ENCODE peak calls at places on chromosome 21, in six cellular contexts. One of them, this sample, is unnamed.
A peak's percentile ranks its signal among the peaks of the same experiment; 100 is the strongest.

GRCh38 chr21:34520769-34521508 is 8.9 kb upstream of the KCNE1 start:
- DNase-seq in activated CD4-positive, alpha-beta T cell treated with anti-CD3 and anti-CD28 coated beads, Interleukin-2, amount 50 U/mL, for 4 hours: no peak
- DNase-seq in HTR-8/SVneo: no peak
- DNase-seq in NCI-H748 treated with DMSO at 0.1 percent for 48 hours: no peak
- DNase-seq in head of caudate nucleus: no peak
- DNase-seq in A549: no peak
- DNase-seq in this sample: no peak

GRCh38 chr21:46457801-46458314 is 833 bp upstream of the DIP2A start:
- DNase-seq in activated CD4-positive, alpha-beta T cell treated with anti-CD3 and anti-CD28 coated beads, Interleukin-2, amount 50 U/mL, for 4 hours: peak; percentile 6
- DNase-seq in HTR-8/SVneo: peak; percentile 22
- DNase-seq in NCI-H748 treated with DMSO at 0.1 percent for 48 hours: no peak
- DNase-seq in head of caudate nucleus: no peak
- DNase-seq in A549: peak; percentile 16
- DNase-seq in this sample: no peak

GRCh38 chr21:45200596-45201296 is 86.9 kb downstream of the POFUT2 start:
- DNase-seq in activated CD4-positive, alpha-beta T cell treated with anti-CD3 and anti-CD28 coated beads, Interleukin-2, amount 50 U/mL, for 4 hours: no peak
- DNase-seq in HTR-8/SVneo: no peak
- DNase-seq in NCI-H748 treated with DMSO at 0.1 percent for 48 hours: no peak
- DNase-seq in head of caudate nucleus: no peak
- DNase-seq in A549: no peak
- DNase-seq in this sample: no peak

GRCh38 chr21:28632718-28633408 is 359.8 kb downstream of the LTN1 start:
- DNase-seq in activated CD4-positive, alpha-beta T cell treated with anti-CD3 and anti-CD28 coated beads, Interleukin-2, amount 50 U/mL, for 4 hours: no peak
- DNase-seq in HTR-8/SVneo: peak; percentile 29
- DNase-seq in NCI-H748 treated with DMSO at 0.1 percent for 48 hours: no peak
- DNase-seq in head of caudate nucleus: no peak
- DNase-seq in A549: no peak
- DNase-seq in this sample: no peak

GRCh38 chr21:35840197-35840799 is 220.0 kb downstream of the SETD4 start:
- DNase-seq in activated CD4-positive, alpha-beta T cell treated with anti-CD3 and anti-CD28 coated beads, Interleukin-2, amount 50 U/mL, for 4 hours: peak; percentile 34
- DNase-seq in HTR-8/SVneo: peak; percentile 59
- DNase-seq in NCI-H748 treated with DMSO at 0.1 percent for 48 hours: peak; percentile 66
- DNase-seq in head of caudate nucleus: peak; percentile 70
- DNase-seq in A549: peak; percentile 5
- DNase-seq in this sample: peak; percentile 79

GRCh38 chr21:44489962-44490361 is 34.7 kb downstream of the LRRC3 start:
- DNase-seq in activated CD4-positive, alpha-beta T cell treated with anti-CD3 and anti-CD28 coated beads, Interleukin-2, amount 50 U/mL, for 4 hours: no peak
- DNase-seq in HTR-8/SVneo: no peak
- DNase-seq in NCI-H748 treated with DMSO at 0.1 percent for 48 hours: no peak
- DNase-seq in head of caudate nucleus: no peak
- DNase-seq in A549: no peak
- DNase-seq in this sample: no peak

GRCh38 chr21:46063227-46063626 is 34.7 kb upstream of the COL6A2 start:
- DNase-seq in activated CD4-positive, alpha-beta T cell treated with anti-CD3 and anti-CD28 coated beads, Interleukin-2, amount 50 U/mL, for 4 hours: no peak
- DNase-seq in HTR-8/SVneo: no peak
- DNase-seq in NCI-H748 treated with DMSO at 0.1 percent for 48 hours: no peak
- DNase-seq in head of caudate nucleus: no peak
- DNase-seq in A549: no peak
- DNase-seq in this sample: no peak

GRCh38 chr21:42157606-42158310 is 61.2 kb upstream of the ABCG1 start:
- DNase-seq in activated CD4-positive, alpha-beta T cell treated with anti-CD3 and anti-CD28 coated beads, Interleukin-2, amount 50 U/mL, for 4 hours: no peak
- DNase-seq in HTR-8/SVneo: no peak
- DNase-seq in NCI-H748 treated with DMSO at 0.1 percent for 48 hours: no peak
- DNase-seq in head of caudate nucleus: no peak
- DNase-seq in A549: no peak
- DNase-seq in this sample: no peak

GRCh38 chr21:45524756-45525152 is 17.5 kb downstream of the SLC19A1 start:
- DNase-seq in activated CD4-positive, alpha-beta T cell treated with anti-CD3 and anti-CD28 coated beads, Interleukin-2, amount 50 U/mL, for 4 hours: no peak
- DNase-seq in HTR-8/SVneo: no peak
- DNase-seq in NCI-H748 treated with DMSO at 0.1 percent for 48 hours: no peak
- DNase-seq in head of caudate nucleus: no peak
- DNase-seq in A549: no peak
- DNase-seq in this sample: no peak

GRCh38 chr21:26124421-26124833 is 46.1 kb downstream of the APP start:
- DNase-seq in activated CD4-positive, alpha-beta T cell treated with anti-CD3 and anti-CD28 coated beads, Interleukin-2, amount 50 U/mL, for 4 hours: no peak
- DNase-seq in HTR-8/SVneo: no peak
- DNase-seq in NCI-H748 treated with DMSO at 0.1 percent for 48 hours: peak; percentile 31
- DNase-seq in head of caudate nucleus: no peak
- DNase-seq in A549: no peak
- DNase-seq in this sample: peak; percentile 32

GRCh38 chr21:42163511-42163863 is 55.5 kb upstream of the ABCG1 start:
- DNase-seq in activated CD4-positive, alpha-beta T cell treated with anti-CD3 and anti-CD28 coated beads, Interleukin-2, amount 50 U/mL, for 4 hours: no peak
- DNase-seq in HTR-8/SVneo: no peak
- DNase-seq in NCI-H748 treated with DMSO at 0.1 percent for 48 hours: no peak
- DNase-seq in head of caudate nucleus: peak; percentile 20
- DNase-seq in A549: no peak
- DNase-seq in this sample: no peak

GRCh38 chr21:34884346-34884929 is 164.7 kb downstream of the RUNX1 start:
- DNase-seq in activated CD4-positive, alpha-beta T cell treated with anti-CD3 and anti-CD28 coated beads, Interleukin-2, amount 50 U/mL, for 4 hours: no peak
- DNase-seq in HTR-8/SVneo: no peak
- DNase-seq in NCI-H748 treated with DMSO at 0.1 percent for 48 hours: no peak
- DNase-seq in head of caudate nucleus: no peak
- DNase-seq in A549: no peak
- DNase-seq in this sample: no peak

GRCh38 chr21:30984897-30985296 is 53.4 kb downstream of the KRTAP19-8 start:
- DNase-seq in activated CD4-positive, alpha-beta T cell treated with anti-CD3 and anti-CD28 coated beads, Interleukin-2, amount 50 U/mL, for 4 hours: no peak
- DNase-seq in HTR-8/SVneo: no peak
- DNase-seq in NCI-H748 treated with DMSO at 0.1 percent for 48 hours: no peak
- DNase-seq in head of caudate nucleus: no peak
- DNase-seq in A549: no peak
- DNase-seq in this sample: peak; percentile 15

GRCh38 chr21:40421121-40421520 is 425.8 kb downstream of the DSCAM start:
- DNase-seq in activated CD4-positive, alpha-beta T cell treated with anti-CD3 and anti-CD28 coated beads, Interleukin-2, amount 50 U/mL, for 4 hours: no peak
- DNase-seq in HTR-8/SVneo: no peak
- DNase-seq in NCI-H748 treated with DMSO at 0.1 percent for 48 hours: no peak
- DNase-seq in head of caudate nucleus: no peak
- DNase-seq in A549: no peak
- DNase-seq in this sample: no peak

GRCh38 chr21:45192332-45192731 is 95.4 kb downstream of the POFUT2 start:
- DNase-seq in activated CD4-positive, alpha-beta T cell treated with anti-CD3 and anti-CD28 coated beads, Interleukin-2, amount 50 U/mL, for 4 hours: no peak
- DNase-seq in HTR-8/SVneo: no peak
- DNase-seq in NCI-H748 treated with DMSO at 0.1 percent for 48 hours: no peak
- DNase-seq in head of caudate nucleus: no peak
- DNase-seq in A549: no peak
- DNase-seq in this sample: no peak

GRCh38 chr21:27359141-27359540 is 392.3 kb upstream of the ADAMTS5 start:
- DNase-seq in activated CD4-positive, alpha-beta T cell treated with anti-CD3 and anti-CD28 coated beads, Interleukin-2, amount 50 U/mL, for 4 hours: no peak
- DNase-seq in HTR-8/SVneo: peak; percentile 12
- DNase-seq in NCI-H748 treated with DMSO at 0.1 percent for 48 hours: no peak
- DNase-seq in head of caudate nucleus: no peak
- DNase-seq in A549: no peak
- DNase-seq in this sample: peak; percentile 52

GRCh38 chr21:42990251-42990650 is 15.9 kb downstream of the PKNOX1 start:
- DNase-seq in activated CD4-positive, alpha-beta T cell treated with anti-CD3 and anti-CD28 coated beads, Interleukin-2, amount 50 U/mL, for 4 hours: no peak
- DNase-seq in HTR-8/SVneo: no peak
- DNase-seq in NCI-H748 treated with DMSO at 0.1 percent for 48 hours: no peak
- DNase-seq in head of caudate nucleus: no peak
- DNase-seq in A549: no peak
- DNase-seq in this sample: no peak

GRCh38 chr21:26966978-26967913 is at the start of gene ADAMTS5:
- DNase-seq in activated CD4-positive, alpha-beta T cell treated with anti-CD3 and anti-CD28 coated beads, Interleukin-2, amount 50 U/mL, for 4 hours: no peak
- DNase-seq in HTR-8/SVneo: peak; percentile 59
- DNase-seq in NCI-H748 treated with DMSO at 0.1 percent for 48 hours: no peak
- DNase-seq in head of caudate nucleus: peak; percentile 70
- DNase-seq in A549: no peak
- DNase-seq in this sample: peak; percentile 51

GRCh38 chr21:44043613-44044012 is 31.5 kb downstream of the TRAPPC10 start:
- DNase-seq in activated CD4-positive, alpha-beta T cell treated with anti-CD3 and anti-CD28 coated beads, Interleukin-2, amount 50 U/mL, for 4 hours: no peak
- DNase-seq in HTR-8/SVneo: no peak
- DNase-seq in NCI-H748 treated with DMSO at 0.1 percent for 48 hours: no peak
- DNase-seq in head of caudate nucleus: no peak
- DNase-seq in A549: no peak
- DNase-seq in this sample: no peak

GRCh38 chr21:35779690-35780570 is 280.4 kb downstream of the SETD4 start:
- DNase-seq in activated CD4-positive, alpha-beta T cell treated with anti-CD3 and anti-CD28 coated beads, Interleukin-2, amount 50 U/mL, for 4 hours: no peak
- DNase-seq in HTR-8/SVneo: peak; percentile 54
- DNase-seq in NCI-H748 treated with DMSO at 0.1 percent for 48 hours: no peak
- DNase-seq in head of caudate nucleus: no peak
- DNase-seq in A549: no peak
- DNase-seq in this sample: no peak

This sample was measured in H4.